ENCODE peak calls at places on chromosomes 13 and 19, in seven cellular contexts. One of them, this sample, is unnamed.

GRCh38 chr13:50911937-50912624 is 2.5 kb downstream of the RNASEH2B start:
- DNase-seq in lower leg skin: peak; percentile 98
- DNase-seq in body of pancreas: peak; percentile 86
- DNase-seq in IMR-90: peak; percentile 90
- DNase-seq in AG10803: peak; percentile 86
- DNase-seq in GM12878: peak; percentile 88
- DNase-seq in Peyer's patch: peak; percentile 98
- DNase-seq in this sample: peak; percentile 91

GRCh38 chr19:22623841-22624221 is 10.3 kb upstream of the ZNF492 start:
- DNase-seq in lower leg skin: peak; percentile 83
- DNase-seq in body of pancreas: no peak
- DNase-seq in IMR-90: no peak
- DNase-seq in AG10803: no peak
- DNase-seq in GM12878: no peak
- DNase-seq in Peyer's patch: no peak
- DNase-seq in this sample: no peak

GRCh38 chr13:91868351-91868750 is 469.9 kb downstream of the GPC5 start:
- DNase-seq in lower leg skin: no peak
- DNase-seq in body of pancreas: no peak
- DNase-seq in IMR-90: no peak
- DNase-seq in AG10803: no peak
- DNase-seq in GM12878: no peak
- DNase-seq in Peyer's patch: no peak
- DNase-seq in this sample: no peak

GRCh38 chr13:79680485-79680884 is 199.5 kb downstream of the NDFIP2 start:
- DNase-seq in lower leg skin: no peak
- DNase-seq in body of pancreas: no peak
- DNase-seq in IMR-90: no peak
- DNase-seq in AG10803: no peak
- DNase-seq in GM12878: no peak
- DNase-seq in Peyer's patch: no peak
- DNase-seq in this sample: no peak

GRCh38 chr13:59112375-59112774 is 1051.4 kb downstream of the DIAPH3 start:
- DNase-seq in lower leg skin: no peak
- DNase-seq in body of pancreas: no peak
- DNase-seq in IMR-90: peak; percentile 99
- DNase-seq in AG10803: peak; percentile 74
- DNase-seq in GM12878: no peak
- DNase-seq in Peyer's patch: peak; percentile 47
- DNase-seq in this sample: peak; percentile 98

GRCh38 chr13:111845621-111846351 is 221.2 kb upstream of the SOX1 start:
- DNase-seq in lower leg skin: peak; percentile 77
- DNase-seq in body of pancreas: no peak
- DNase-seq in IMR-90: no peak
- DNase-seq in AG10803: no peak
- DNase-seq in GM12878: no peak
- DNase-seq in Peyer's patch: no peak
- DNase-seq in this sample: no peak

GRCh38 chr13:48398450-48399095 is 14.3 kb downstream of the LPAR6 start:
- DNase-seq in lower leg skin: no peak
- DNase-seq in body of pancreas: no peak
- DNase-seq in IMR-90: peak; percentile 18
- DNase-seq in AG10803: peak; percentile 36
- DNase-seq in GM12878: no peak
- DNase-seq in Peyer's patch: no peak
- DNase-seq in this sample: no peak

GRCh38 chr19:45446295-45446694 is 21.5 kb upstream of the FOSB start:
- DNase-seq in lower leg skin: no peak
- DNase-seq in body of pancreas: no peak
- DNase-seq in IMR-90: peak; percentile 52
- DNase-seq in AG10803: peak; percentile 48
- DNase-seq in GM12878: no peak
- DNase-seq in Peyer's patch: no peak
- DNase-seq in this sample: peak; percentile 53

GRCh38 chr13:108993346-108993745 is 363.9 kb downstream of the MYO16 start:
- DNase-seq in lower leg skin: no peak
- DNase-seq in body of pancreas: no peak
- DNase-seq in IMR-90: peak; percentile 74
- DNase-seq in AG10803: peak; percentile 42
- DNase-seq in GM12878: no peak
- DNase-seq in Peyer's patch: no peak
- DNase-seq in this sample: no peak

GRCh38 chr13:99955107-99955746 is 16.3 kb downstream of the ZIC5 start:
- DNase-seq in lower leg skin: no peak
- DNase-seq in body of pancreas: no peak
- DNase-seq in IMR-90: no peak
- DNase-seq in AG10803: no peak
- DNase-seq in GM12878: no peak
- DNase-seq in Peyer's patch: no peak
- DNase-seq in this sample: no peak

GRCh38 chr13:114025432-114026127 is 51.7 kb upstream of the C13orf46 start:
- DNase-seq in lower leg skin: no peak
- DNase-seq in body of pancreas: no peak
- DNase-seq in IMR-90: peak; percentile 78
- DNase-seq in AG10803: peak; percentile 75
- DNase-seq in GM12878: no peak
- DNase-seq in Peyer's patch: peak; percentile 59
- DNase-seq in this sample: peak; percentile 86

GRCh38 chr13:80251403-80251802 is 89.5 kb downstream of the SPRY2 start:
- DNase-seq in lower leg skin: no peak
- DNase-seq in body of pancreas: no peak
- DNase-seq in IMR-90: peak; percentile 60
- DNase-seq in AG10803: peak; percentile 23
- DNase-seq in GM12878: no peak
- DNase-seq in Peyer's patch: no peak
- DNase-seq in this sample: peak; percentile 60

GRCh38 chr13:30752201-30752797 is 17.0 kb downstream of the ALOX5AP start:
- DNase-seq in lower leg skin: no peak
- DNase-seq in body of pancreas: no peak
- DNase-seq in IMR-90: peak; percentile 50
- DNase-seq in AG10803: no peak
- DNase-seq in GM12878: no peak
- DNase-seq in Peyer's patch: no peak
- DNase-seq in this sample: peak; percentile 52

GRCh38 chr19:51719251-51719901 is 4.4 kb downstream of the HAS1 start:
- DNase-seq in lower leg skin: no peak
- DNase-seq in body of pancreas: no peak
- DNase-seq in IMR-90: no peak
- DNase-seq in AG10803: no peak
- DNase-seq in GM12878: no peak
- DNase-seq in Peyer's patch: no peak
- DNase-seq in this sample: no peak

GRCh38 chr13:50421457-50422130 is 406.4 kb downstream of the KCNRG start:
- DNase-seq in lower leg skin: no peak
- DNase-seq in body of pancreas: no peak
- DNase-seq in IMR-90: peak; percentile 38
- DNase-seq in AG10803: peak; percentile 25
- DNase-seq in GM12878: no peak
- DNase-seq in Peyer's patch: no peak
- DNase-seq in this sample: peak; percentile 33

GRCh38 chr13:91399189-91400093 is 1.0 kb downstream of the GPC5 start:
- DNase-seq in lower leg skin: no peak
- DNase-seq in body of pancreas: no peak
- DNase-seq in IMR-90: no peak
- DNase-seq in AG10803: no peak
- DNase-seq in GM12878: no peak
- DNase-seq in Peyer's patch: no peak
- DNase-seq in this sample: no peak

GRCh38 chr19:2055871-2056809 is 5.1 kb upstream of the MKNK2 start:
- DNase-seq in lower leg skin: peak; percentile 93
- DNase-seq in body of pancreas: peak; percentile 49
- DNase-seq in IMR-90: peak; percentile 64
- DNase-seq in AG10803: peak; percentile 92
- DNase-seq in GM12878: no peak
- DNase-seq in Peyer's patch: peak; percentile 82
- DNase-seq in this sample: peak; percentile 67

GRCh38 chr19:55670280-55671053 is 4.6 kb upstream of the EPN1 start:
- DNase-seq in lower leg skin: no peak
- DNase-seq in body of pancreas: peak; percentile 51
- DNase-seq in IMR-90: peak; percentile 20
- DNase-seq in AG10803: peak; percentile 9
- DNase-seq in GM12878: no peak
- DNase-seq in Peyer's patch: peak; percentile 68
- DNase-seq in this sample: no peak

GRCh38 chr13:40480915-40481525 is 185.4 kb downstream of the FOXO1 start:
- DNase-seq in lower leg skin: no peak
- DNase-seq in body of pancreas: no peak
- DNase-seq in IMR-90: no peak
- DNase-seq in AG10803: no peak
- DNase-seq in GM12878: no peak
- DNase-seq in Peyer's patch: no peak
- DNase-seq in this sample: no peak

GRCh38 chr13:112012004-112012704 is 54.8 kb upstream of the SOX1 start:
- DNase-seq in lower leg skin: no peak
- DNase-seq in body of pancreas: no peak
- DNase-seq in IMR-90: no peak
- DNase-seq in AG10803: no peak
- DNase-seq in GM12878: no peak
- DNase-seq in Peyer's patch: no peak
- DNase-seq in this sample: no peak

GRCh38 chr13:105338773-105339172 is 1196.7 kb downstream of the EFNB2 start:
- DNase-seq in lower leg skin: no peak
- DNase-seq in body of pancreas: no peak
- DNase-seq in IMR-90: no peak
- DNase-seq in AG10803: no peak
- DNase-seq in GM12878: no peak
- DNase-seq in Peyer's patch: no peak
- DNase-seq in this sample: no peak

GRCh38 chr19:18940791-18941627 is at the start of gene HOMER3:
- DNase-seq in lower leg skin: peak; percentile 96
- DNase-seq in body of pancreas: peak; percentile 79
- DNase-seq in IMR-90: peak; percentile 39
- DNase-seq in AG10803: peak; percentile 53
- DNase-seq in GM12878: no peak
- DNase-seq in Peyer's patch: peak; percentile 88
- DNase-seq in this sample: peak; percentile 29

GRCh38 chr19:18942692-18943091 is 1.7 kb upstream of the HOMER3 start:
- DNase-seq in lower leg skin: no peak
- DNase-seq in body of pancreas: no peak
- DNase-seq in IMR-90: no peak
- DNase-seq in AG10803: no peak
- DNase-seq in GM12878: no peak
- DNase-seq in Peyer's patch: no peak
- DNase-seq in this sample: no peak

GRCh38 chr19:18945297-18945696 is 4.3 kb upstream of the HOMER3 start:
- DNase-seq in lower leg skin: no peak
- DNase-seq in body of pancreas: no peak
- DNase-seq in IMR-90: no peak
- DNase-seq in AG10803: no peak
- DNase-seq in GM12878: no peak
- DNase-seq in Peyer's patch: no peak
- DNase-seq in this sample: no peak

GRCh38 chr19:18941628-18942354 is 774 bp upstream of the HOMER3 start:
- DNase-seq in lower leg skin: no peak
- DNase-seq in body of pancreas: no peak
- DNase-seq in IMR-90: no peak
- DNase-seq in AG10803: no peak
- DNase-seq in GM12878: no peak
- DNase-seq in Peyer's patch: no peak
- DNase-seq in this sample: no peak

GRCh38 chr19:18943465-18943864 is 2.4 kb upstream of the HOMER3 start:
- DNase-seq in lower leg skin: no peak
- DNase-seq in body of pancreas: no peak
- DNase-seq in IMR-90: no peak
- DNase-seq in AG10803: no peak
- DNase-seq in GM12878: no peak
- DNase-seq in Peyer's patch: no peak
- DNase-seq in this sample: no peak
- H3K4me3 ChIP-seq in lower leg skin: no peak overlapping the region
- H3K4me3 ChIP-seq in body of pancreas: no peak overlapping the region
- H3K4me3 ChIP-seq in IMR-90: no peak overlapping the region
- H3K4me3 ChIP-seq in AG10803: no peak overlapping the region
- H3K4me3 ChIP-seq in GM12878: no peak overlapping the region
- H3K4me3 ChIP-seq in Peyer's patch: no peak overlapping the region
- H3K4me3 ChIP-seq in this sample: no peak overlapping the region

GRCh38 chr19:11181488-11181887 is 15.9 kb downstream of the KANK2 start:
- DNase-seq in lower leg skin: no peak
- DNase-seq in body of pancreas: no peak
- DNase-seq in IMR-90: no peak
- DNase-seq in AG10803: no peak
- DNase-seq in GM12878: no peak
- DNase-seq in Peyer's patch: no peak
- DNase-seq in this sample: no peak
- TF ChIP-seq CTCF in lower leg skin: no peak
- TF ChIP-seq CTCF in body of pancreas: no peak
- TF ChIP-seq CTCF in IMR-90: no peak
- TF ChIP-seq CTCF in AG10803: no peak
- TF ChIP-seq CTCF in GM12878: no peak
- TF ChIP-seq CTCF in Peyer's patch: no peak
- TF ChIP-seq CTCF in this sample: no peak

GRCh38 chr13:97211986-97212385 is 10.1 kb upstream of the MBNL2 start:
- DNase-seq in lower leg skin: no peak
- DNase-seq in body of pancreas: no peak
- DNase-seq in IMR-90: no peak
- DNase-seq in AG10803: no peak
- DNase-seq in GM12878: no peak
- DNase-seq in Peyer's patch: no peak
- DNase-seq in this sample: no peak
- H3K4me3 ChIP-seq in lower leg skin: no peak overlapping the region
- H3K4me3 ChIP-seq in body of pancreas: no peak overlapping the region
- H3K4me3 ChIP-seq in IMR-90: no peak overlapping the region
- H3K4me3 ChIP-seq in AG10803: no peak overlapping the region
- H3K4me3 ChIP-seq in GM12878: no peak overlapping the region
- H3K4me3 ChIP-seq in Peyer's patch: no peak overlapping the region
- H3K4me3 ChIP-seq in this sample: no peak overlapping the region

DNA sequence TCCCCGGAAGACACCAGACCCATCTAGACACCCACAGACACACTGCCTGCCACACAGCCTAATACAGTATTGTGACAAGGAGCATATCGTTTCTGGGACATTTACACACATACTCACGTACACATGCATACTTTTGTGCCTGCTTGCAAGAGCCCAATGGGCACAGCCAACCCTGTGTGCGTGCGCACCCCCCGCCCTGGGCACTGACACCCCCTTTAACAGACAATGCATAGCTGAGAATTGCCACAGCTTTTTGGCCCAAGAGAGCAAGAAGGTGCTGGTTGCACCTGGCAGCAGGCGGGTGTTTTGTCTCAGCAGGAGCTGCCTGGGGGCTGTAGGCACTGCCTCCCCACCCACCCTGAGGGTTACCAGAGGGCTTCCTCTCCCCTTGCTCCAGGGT is 1.7 kb upstream of the NFIX start:
- DNase-seq in lower leg skin: no peak
- DNase-seq in body of pancreas: no peak
- DNase-seq in IMR-90: no peak
- DNase-seq in AG10803: no peak
- DNase-seq in GM12878: no peak
- DNase-seq in Peyer's patch: no peak
- DNase-seq in this sample: no peak
- TF ChIP-seq CTCF in lower leg skin: no peak
- TF ChIP-seq CTCF in body of pancreas: no peak
- TF ChIP-seq CTCF in IMR-90: no peak
- TF ChIP-seq CTCF in AG10803: no peak
- TF ChIP-seq CTCF in GM12878: no peak
- TF ChIP-seq CTCF in Peyer's patch: no peak
- TF ChIP-seq CTCF in this sample: no peak

This sample was measured in astrocyte of the spinal cord.